ENCODE peak calls at places on chromosomes 7 and 10, in five cellular contexts. Z is ecto neural progenitor cell; B is stimulated activated CD4-positive, alpha-beta T cell treated with anti-CD3 and anti-CD28 coated beads, Interleukin-2, amount 100 ng/mL, for 24 hours; M is HepG2; P is mucosa of gallbladder. Q is an unnamed sample.

GRCh38 chr7:54116956-54117355 is 425.2 kb upstream of the VSTM2A start:
- DNase-seq in Z (no peak), B (no peak), M (no peak), P (no peak), Q (no peak)

GRCh38 chr10:15531927-15532722 is 161.0 kb upstream of the FAM171A1 start:
- DNase-seq in Z (peak), B (no peak), M (no peak), P (no peak), Q (no peak)

GRCh38 chr10:71316081-71316785 is 2.8 kb upstream of the SLC29A3 start:
- DNase-seq in Z (no peak), B (no peak), M (no peak), P (no peak), Q (peak)

GRCh38 chr7:102096706-102097427 is 189.8 kb upstream of the SH2B2 start:
- DNase-seq in Z (no peak), B (no peak), M (no peak), P (no peak), Q (no peak)

GRCh38 chr10:80196950-80197315 is 8.4 kb downstream of the ANXA11 start:
- DNase-seq in Z (no peak), B (no peak), M (no peak), P (no peak), Q (no peak)

GRCh38 chr7:36658603-36659516 is 65.4 kb downstream of the AOAH start:
- DNase-seq in Z (peak), B (no peak), M (peak), P (no peak), Q (peak)

GRCh38 chr10:25453619-25454018 is 278.8 kb downstream of the GPR158 start:
- DNase-seq in Z (no peak), B (no peak), M (no peak), P (no peak), Q (no peak)

GRCh38 chr7:75596727-75597614 is 104.9 kb downstream of the SPDYE5 start:
- DNase-seq in Z (no peak), B (peak), M (no peak), P (no peak), Q (peak)

GRCh38 chr10:24448351-24449009 is 239.5 kb downstream of the KIAA1217 start:
- DNase-seq in Z (no peak), B (no peak), M (no peak), P (no peak), Q (peak)

Q was measured in endothelial cell of umbilical vein.